ENCODE peak calls at places on chromosomes 5 and 9, in eight cellular contexts. P, E, M, G, R, J, B and H are unnamed samples.

GRCh38 chr5:52893863-52894262 is 95.3 kb upstream of the ITGA2 start:
- DNase-seq in P (no peak), E (no peak), M (no peak), G (no peak), R (no peak), J (no peak), B (no peak), H (no peak)

GRCh38 chr9:5651246-5651645 is 22.3 kb downstream of the RIC1 start:
- DNase-seq in P (peak), E (no peak), M (no peak), G (no peak), R (no peak), J (no peak), B (no peak), H (no peak)

GRCh38 chr9:96877269-96877668 is 23.0 kb upstream of the ZNF782 start:
- DNase-seq in P (no peak), E (no peak), M (peak), G (no peak), R (no peak), J (no peak), B (no peak), H (no peak)

GRCh38 chr5:91162534-91163381 is 220.4 kb downstream of the ARRDC3 start:
- DNase-seq in P (peak), E (peak), M (peak), G (no peak), R (peak), J (peak), B (no peak), H (peak)

GRCh38 chr5:119961993-119962392 is 332.6 kb downstream of the FAM170A start:
- DNase-seq in P (no peak), E (no peak), M (no peak), G (no peak), R (no peak), J (no peak), B (no peak), H (no peak)

GRCh38 chr5:34621280-34622045 is 34.7 kb upstream of the RAI14 start:
- DNase-seq in P (peak), E (no peak), M (peak), G (no peak), R (no peak), J (no peak), B (no peak), H (no peak)

GRCh38 chr9:32877639-32878217 is 94.4 kb downstream of the TMEM215 start:
- DNase-seq in P (no peak), E (no peak), M (no peak), G (no peak), R (no peak), J (no peak), B (no peak), H (no peak)

GRCh38 chr9:8963882-8964281 is 1164.3 kb upstream of the DMAC1 start:
- DNase-seq in P (no peak), E (no peak), M (no peak), G (no peak), R (no peak), J (no peak), B (no peak), H (peak)

GRCh38 chr9:113963017-113963620 is 87.0 kb downstream of the ZNF618 start:
- DNase-seq in P (peak), E (no peak), M (no peak), G (no peak), R (no peak), J (peak), B (peak), H (peak)